ENCODE peak calls at places on chromosomes 5 and 9, in four cellular contexts. One of them, this sample, is unnamed. For H3K4me1, the result is how much of the 10 kb centered on the place peaks cover.

GRCh38 chr5:137365126-137365865 is 133.8 kb downstream of the SPOCK1 start:
- DNase-seq in stomach: no peak
- DNase-seq in fibroblast of lung: peak
- DNase-seq in CD8-positive, alpha-beta memory T cell: no peak
- DNase-seq in this sample: no peak

GRCh38 chr5:143008032-143008431 is 237.9 kb downstream of the ARHGAP26 start:
- DNase-seq in stomach: no peak
- DNase-seq in CD8-positive, alpha-beta memory T cell: no peak
- DNase-seq in fibroblast of lung: no peak
- DNase-seq in this sample: no peak

GRCh38 chr5:19837536-19838179 is 150.3 kb downstream of the CDH18 start:
- DNase-seq in fibroblast of lung: peak
- DNase-seq in CD8-positive, alpha-beta memory T cell: no peak
- DNase-seq in stomach: no peak
- DNase-seq in this sample: no peak

GRCh38 chr9:70073193-70073592 is 29.5 kb downstream of the MAMDC2 start:
- DNase-seq in fibroblast of lung: peak
- DNase-seq in CD8-positive, alpha-beta memory T cell: no peak
- DNase-seq in stomach: no peak
- DNase-seq in this sample: no peak

GRCh38 chr5:2283481-2284045 is 400.8 kb upstream of the IRX4 start:
- DNase-seq in fibroblast of lung: no peak
- DNase-seq in stomach: no peak
- DNase-seq in CD8-positive, alpha-beta memory T cell: no peak
- DNase-seq in this sample: no peak

GRCh38 chr5:146032911-146033310 is 72.5 kb downstream of the PLAC8L1 start:
- DNase-seq in CD8-positive, alpha-beta memory T cell: no peak
- DNase-seq in fibroblast of lung: peak
- DNase-seq in stomach: no peak
- DNase-seq in this sample: no peak

GRCh38 chr9:35774907-35775635 is 16.3 kb upstream of the NPR2 start:
- DNase-seq in stomach: no peak
- DNase-seq in CD8-positive, alpha-beta memory T cell: no peak
- DNase-seq in fibroblast of lung: no peak
- DNase-seq in this sample: no peak

GRCh38 chr5:155727512-155728145 is 599.3 kb upstream of the SGCD start:
- DNase-seq in CD8-positive, alpha-beta memory T cell: no peak
- DNase-seq in fibroblast of lung: peak
- DNase-seq in stomach: no peak
- DNase-seq in this sample: no peak

GRCh38 chr9:86713456-86713855 is 233.8 kb downstream of the GAS1 start:
- DNase-seq in CD8-positive, alpha-beta memory T cell: no peak
- DNase-seq in stomach: no peak
- DNase-seq in fibroblast of lung: peak
- DNase-seq in this sample: no peak

GRCh38 chr9:115674091-115674490 is 479.5 kb upstream of the PAPPA start:
- DNase-seq in CD8-positive, alpha-beta memory T cell: no peak
- DNase-seq in stomach: no peak
- DNase-seq in fibroblast of lung: peak
- DNase-seq in this sample: no peak

GRCh38 chr5:11853140-11853539 is 51.1 kb downstream of the CTNND2 start:
- DNase-seq in fibroblast of lung: peak
- DNase-seq in CD8-positive, alpha-beta memory T cell: no peak
- DNase-seq in stomach: no peak
- DNase-seq in this sample: no peak

GRCh38 chr5:140631831-140632365 is 1.1 kb downstream of the CD14 start:
- DNase-seq in CD8-positive, alpha-beta memory T cell: peak
- DNase-seq in fibroblast of lung: no peak
- DNase-seq in stomach: no peak
- DNase-seq in this sample: peak

GRCh38 chr9:135745686-135746324 is 43.8 kb downstream of the KCNT1 start:
- DNase-seq in stomach: no peak
- DNase-seq in fibroblast of lung: no peak
- DNase-seq in CD8-positive, alpha-beta memory T cell: no peak
- DNase-seq in this sample: no peak

GRCh38 chr5:92309336-92309991 is 926.3 kb upstream of the ARRDC3 start:
- DNase-seq in CD8-positive, alpha-beta memory T cell: no peak
- DNase-seq in fibroblast of lung: peak
- DNase-seq in stomach: no peak
- DNase-seq in this sample: no peak

GRCh38 chr5:121962943-121963342 is 1.2 kb downstream of the SRFBP1 start:
- DNase-seq in fibroblast of lung: no peak
- DNase-seq in CD8-positive, alpha-beta memory T cell: no peak
- DNase-seq in stomach: no peak
- DNase-seq in this sample: no peak

GRCh38 chr9:15250013-15250412 is 57.0 kb downstream of the TTC39B start:
- DNase-seq in stomach: no peak
- DNase-seq in CD8-positive, alpha-beta memory T cell: no peak
- DNase-seq in fibroblast of lung: no peak
- DNase-seq in this sample: no peak

GRCh38 chr9:24479266-24479665 is 66.4 kb downstream of the IZUMO3 start:
- DNase-seq in stomach: no peak
- DNase-seq in CD8-positive, alpha-beta memory T cell: no peak
- DNase-seq in fibroblast of lung: no peak
- DNase-seq in this sample: no peak

GRCh38 chr5:17413691-17414090 is 84.3 kb upstream of the TAF11L2 start:
- DNase-seq in stomach: no peak
- DNase-seq in fibroblast of lung: no peak
- DNase-seq in CD8-positive, alpha-beta memory T cell: no peak
- DNase-seq in this sample: no peak

GRCh38 chr9:87765521-87765920 is 39.6 kb downstream of the CTSL start:
- DNase-seq in stomach: no peak
- DNase-seq in fibroblast of lung: no peak
- DNase-seq in CD8-positive, alpha-beta memory T cell: no peak
- DNase-seq in this sample: no peak

GRCh38 chr9:77015291-77016048 is 4.0 kb upstream of the FOXB2 start:
- DNase-seq in fibroblast of lung: no peak
- DNase-seq in CD8-positive, alpha-beta memory T cell: no peak
- DNase-seq in stomach: no peak
- DNase-seq in this sample: no peak

GRCh38 chr9:128554155-128554862 is 1.9 kb downstream of the SPTAN1 start:
- DNase-seq in fibroblast of lung: peak
- DNase-seq in CD8-positive, alpha-beta memory T cell: peak
- DNase-seq in stomach: peak
- DNase-seq in this sample: no peak

GRCh38 chr9:128556276-128556675 is 3.9 kb downstream of the SPTAN1 start:
- DNase-seq in fibroblast of lung: no peak
- DNase-seq in CD8-positive, alpha-beta memory T cell: no peak
- DNase-seq in stomach: no peak
- DNase-seq in this sample: no peak

GRCh38 chr9:128555180-128555721 is 2.9 kb downstream of the SPTAN1 start:
- DNase-seq in fibroblast of lung: peak
- DNase-seq in CD8-positive, alpha-beta memory T cell: no peak
- DNase-seq in stomach: no peak
- DNase-seq in this sample: no peak

GRCh38 chr9:128556915-128557634 is 4.7 kb downstream of the SPTAN1 start:
- DNase-seq in CD8-positive, alpha-beta memory T cell: no peak
- DNase-seq in fibroblast of lung: no peak
- DNase-seq in stomach: no peak
- DNase-seq in this sample: no peak

DNA sequence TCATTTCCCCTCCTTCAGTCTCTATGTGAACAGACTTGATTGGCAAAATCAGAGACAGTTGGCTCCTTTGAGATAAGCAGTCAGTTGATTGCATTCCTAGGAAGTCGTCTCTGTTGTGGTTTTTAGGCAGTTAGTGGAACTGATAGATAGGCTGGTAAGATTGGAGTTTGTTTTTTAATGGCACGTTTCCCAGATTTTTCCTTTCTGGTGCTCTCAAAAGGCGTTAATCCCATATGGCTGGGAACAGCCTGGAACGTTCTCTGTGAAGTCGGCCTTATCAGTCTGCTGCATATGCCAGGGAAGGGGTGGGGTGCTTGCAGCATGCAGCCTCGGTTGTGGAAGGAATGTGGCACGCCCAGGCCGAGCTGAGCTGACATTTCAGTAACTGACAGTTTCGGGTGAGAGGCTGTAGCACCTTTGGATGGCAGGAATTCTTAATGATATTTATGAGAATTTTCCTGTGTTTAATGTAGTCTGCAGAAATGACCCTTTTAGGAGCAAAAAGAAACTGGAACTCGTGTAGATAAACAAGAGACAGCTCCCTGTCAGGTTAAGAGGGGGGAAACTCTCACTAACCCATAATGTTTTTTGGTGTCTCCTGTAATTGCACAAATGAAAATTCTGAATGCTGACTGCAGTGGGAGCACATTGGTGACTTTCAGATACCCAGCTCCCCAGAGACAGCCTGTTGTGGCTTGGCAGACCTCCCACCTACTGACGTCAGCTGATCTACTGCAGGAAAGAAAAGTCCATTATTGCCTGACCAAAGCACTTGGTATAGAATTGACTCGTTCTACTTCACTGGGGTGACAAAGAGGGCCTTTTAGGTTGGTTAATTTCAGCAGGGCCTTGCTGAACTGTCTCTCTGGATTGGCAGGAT is 6.3 kb downstream of the SPTAN1 start:
- DNase-seq in CD8-positive, alpha-beta memory T cell: peak
- DNase-seq in fibroblast of lung: peak
- DNase-seq in stomach: peak
- DNase-seq in this sample: no peak
- H3K4me1 ChIP-seq in CD8-positive, alpha-beta memory T cell: half or more
- H3K4me1 ChIP-seq in fibroblast of lung: under half
- H3K4me1 ChIP-seq in stomach: half or more
- H3K4me1 ChIP-seq in this sample: under half

GRCh38 chr5:16413461-16413860 is 52.1 kb downstream of the ZNF622 start:
- DNase-seq in fibroblast of lung: no peak
- DNase-seq in CD8-positive, alpha-beta memory T cell: no peak
- DNase-seq in stomach: no peak
- DNase-seq in this sample: no peak

GRCh38 chr5:16411741-16412455 is 53.7 kb downstream of the ZNF622 start:
- DNase-seq in fibroblast of lung: peak
- DNase-seq in stomach: no peak
- DNase-seq in CD8-positive, alpha-beta memory T cell: no peak
- DNase-seq in this sample: no peak

GRCh38 chr5:16410338-16410737 is 55.3 kb downstream of the ZNF622 start:
- DNase-seq in fibroblast of lung: no peak
- DNase-seq in CD8-positive, alpha-beta memory T cell: no peak
- DNase-seq in stomach: no peak
- DNase-seq in this sample: no peak

GRCh38 chr5:16411235-16411634 is 54.4 kb downstream of the ZNF622 start:
- DNase-seq in CD8-positive, alpha-beta memory T cell: no peak
- DNase-seq in stomach: no peak
- DNase-seq in fibroblast of lung: peak
- DNase-seq in this sample: no peak

DNA sequence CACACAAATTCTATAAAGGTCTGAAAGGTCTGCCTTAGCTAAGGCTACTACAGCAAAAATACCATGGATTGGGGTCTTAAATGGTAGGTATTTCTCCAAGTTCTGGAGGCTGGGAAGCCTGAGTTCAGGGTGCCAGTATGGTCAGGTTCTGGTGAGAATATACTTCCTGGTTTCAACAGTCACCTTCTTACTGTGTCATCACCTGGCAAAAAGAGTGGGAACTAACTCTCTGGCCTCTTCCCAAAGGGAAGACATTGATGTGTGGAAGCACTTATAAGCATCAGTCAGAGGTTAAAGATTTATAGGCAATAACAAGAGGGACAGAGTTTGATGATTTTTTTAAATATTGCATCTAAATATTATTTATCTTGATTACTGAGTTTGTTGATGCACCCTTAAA is 53.0 kb downstream of the ZNF622 start:
- DNase-seq in CD8-positive, alpha-beta memory T cell: no peak
- DNase-seq in fibroblast of lung: no peak
- DNase-seq in stomach: no peak
- DNase-seq in this sample: no peak
- H3K27ac ChIP-seq in CD8-positive, alpha-beta memory T cell: no peak
- H3K27ac ChIP-seq in fibroblast of lung: no peak
- H3K27ac ChIP-seq in stomach: no peak
- H3K27ac ChIP-seq in this sample: no peak

DNA sequence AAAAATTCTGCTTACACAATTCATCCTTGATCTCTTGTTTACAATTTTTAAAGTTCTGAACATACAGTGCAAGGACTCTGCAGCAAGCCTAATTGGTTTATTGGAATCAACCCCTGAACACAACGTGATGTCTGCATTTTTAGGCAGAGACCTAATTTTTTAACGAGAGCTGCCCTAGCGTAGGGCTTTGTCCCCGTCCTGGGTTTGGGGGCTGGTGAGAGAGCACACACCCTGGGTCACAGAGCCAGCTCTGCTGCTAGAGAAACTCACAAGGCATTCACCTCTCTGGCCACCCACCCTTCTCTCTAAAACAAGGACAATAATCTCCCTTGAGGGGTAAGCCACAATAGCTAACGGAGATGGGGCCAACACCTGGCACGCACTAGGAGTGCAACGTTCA is 28.2 kb downstream of the SH3PXD2B start:
- DNase-seq in stomach: no peak
- DNase-seq in CD8-positive, alpha-beta memory T cell: no peak
- DNase-seq in fibroblast of lung: no peak
- DNase-seq in this sample: no peak
- H3K4me1 ChIP-seq in stomach: half or more
- H3K4me1 ChIP-seq in CD8-positive, alpha-beta memory T cell: under half
- H3K4me1 ChIP-seq in fibroblast of lung: under half
- H3K4me1 ChIP-seq in this sample: under half

DNA sequence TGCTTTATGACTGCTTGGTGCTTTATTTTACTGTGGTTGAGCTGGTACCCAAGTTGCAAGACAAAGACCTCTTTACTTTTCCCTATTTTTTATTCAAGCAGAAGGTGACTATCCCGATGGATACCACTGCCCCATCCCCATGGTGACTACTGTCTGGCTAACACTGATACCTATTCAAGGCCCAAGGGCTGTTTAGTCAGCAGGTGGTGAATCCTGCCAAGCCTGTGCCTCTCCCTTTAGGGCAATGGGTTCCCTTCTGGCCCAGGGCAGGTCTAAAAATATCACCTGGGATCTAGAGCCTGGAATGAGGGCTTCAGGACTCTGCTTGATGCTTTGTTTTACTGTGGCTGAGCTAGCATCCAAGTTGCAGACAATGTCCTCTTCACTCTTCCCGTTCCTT is 510.0 kb upstream of the GRAMD2B start:
- DNase-seq in stomach: no peak
- DNase-seq in CD8-positive, alpha-beta memory T cell: no peak
- DNase-seq in fibroblast of lung: no peak
- DNase-seq in this sample: no peak
- H3K27ac ChIP-seq in stomach: no peak
- H3K27ac ChIP-seq in CD8-positive, alpha-beta memory T cell: no peak
- H3K27ac ChIP-seq in fibroblast of lung: no peak
- H3K27ac ChIP-seq in this sample: no peak

GRCh38 chr5:132667309-132667708 is 6.5 kb upstream of the IL4 start:
- DNase-seq in CD8-positive, alpha-beta memory T cell: no peak
- DNase-seq in fibroblast of lung: no peak
- DNase-seq in stomach: no peak
- DNase-seq in this sample: no peak
- H3K4me1 ChIP-seq in CD8-positive, alpha-beta memory T cell: under half
- H3K4me1 ChIP-seq in fibroblast of lung: under half
- H3K4me1 ChIP-seq in stomach: under half
- H3K4me1 ChIP-seq in this sample: under half